ENCODE peak calls at places on chromosomes 4 and X, in six cellular contexts. D is ovary, V is A549, J is HepG2, L is upper lobe of left lung, E is K562. Y is an unnamed sample.

GRCh38 chrX:3548743-3549441 is 164.6 kb downstream of the PRKX start:
- DNase-seq in D (no peak), V (peak), J (peak), L (no peak), E (no peak), Y (no peak)

GRCh38 chr4:45484740-45485139 is 639.1 kb downstream of the GABRG1 start:
- DNase-seq in D (no peak), V (no peak), J (no peak), L (no peak), E (no peak), Y (no peak)

GRCh38 chrX:100447563-100448397 is 37.7 kb upstream of the PCDH19 start:
- DNase-seq in D (peak), V (peak), J (no peak), L (no peak), E (peak), Y (peak)

GRCh38 chr4:27176400-27176799 is 315.8 kb downstream of the STIM2 start:
- DNase-seq in D (no peak), V (peak), J (peak), L (no peak), E (peak), Y (peak)

GRCh38 chr4:69095301-69095731 is 958 bp upstream of the UGT2B7 start:
- DNase-seq in D (no peak), V (peak), J (peak), L (no peak), E (no peak), Y (no peak)

GRCh38 chr4:181301735-181302380 is 941.3 kb upstream of the TENM3 start:
- DNase-seq in D (no peak), V (peak), J (peak), L (no peak), E (peak), Y (peak)

GRCh38 chrX:54785901-54786300 is 12.2 kb downstream of the ITIH6 start:
- DNase-seq in D (no peak), V (peak), J (peak), L (no peak), E (peak), Y (no peak)

GRCh38 chr4:83386931-83387897 is 52.6 kb upstream of the HPSE start:
- DNase-seq in D (no peak), V (no peak), J (no peak), L (no peak), E (no peak), Y (no peak)

GRCh38 chr4:128859887-128860774 is 50.6 kb downstream of the JADE1 start:
- DNase-seq in D (no peak), V (no peak), J (no peak), L (no peak), E (no peak), Y (no peak)

GRCh38 chrX:116272328-116272727 is 101.8 kb downstream of the AGTR2 start:
- DNase-seq in D (no peak), V (peak), J (no peak), L (no peak), E (no peak), Y (peak)

GRCh38 chrX:22968494-22968893 is 31.3 kb upstream of the DDX53 start:
- DNase-seq in D (no peak), V (no peak), J (no peak), L (no peak), E (no peak), Y (no peak)
- TF ChIP-seq CTCF in D (no peak), V (no peak), J (no peak), L (no peak), E (no peak), Y (no peak)

GRCh38 chr4:48634688-48635308 is 144.7 kb downstream of the ZAR1 start:
- DNase-seq in D (no peak), V (no peak), J (no peak), L (no peak), E (no peak), Y (no peak)
- TF ChIP-seq EP300 in D (no peak), V (no peak), J (no peak), L (no peak), E (no peak), Y (no peak)

GRCh38 chr4:78648639-78649363 is 97.2 kb downstream of the ANXA3 start:
- DNase-seq in D (no peak), V (no peak), J (no peak), L (no peak), E (no peak), Y (no peak)
- H3K4me3 ChIP-seq in D (no peak), V (no peak), J (no peak), L (no peak), E (no peak), Y (no peak)

GRCh38 chr4:71550220-71551190 is 211.7 kb downstream of the SLC4A4 start:
- DNase-seq in D (no peak), V (peak), J (no peak), L (no peak), E (no peak), Y (peak)
- TF ChIP-seq CTCF in D (no peak), V (no peak), J (peak), L (no peak), E (no peak), Y (no peak)

GRCh38 chr4:161828061-161828460 is 335.7 kb downstream of the FSTL5 start:
- DNase-seq in D (no peak), V (no peak), J (no peak), L (no peak), E (no peak), Y (no peak)
- TF ChIP-seq EP300 in D (no peak), V (no peak), J (no peak), L (no peak), E (no peak), Y (no peak)

DNA sequence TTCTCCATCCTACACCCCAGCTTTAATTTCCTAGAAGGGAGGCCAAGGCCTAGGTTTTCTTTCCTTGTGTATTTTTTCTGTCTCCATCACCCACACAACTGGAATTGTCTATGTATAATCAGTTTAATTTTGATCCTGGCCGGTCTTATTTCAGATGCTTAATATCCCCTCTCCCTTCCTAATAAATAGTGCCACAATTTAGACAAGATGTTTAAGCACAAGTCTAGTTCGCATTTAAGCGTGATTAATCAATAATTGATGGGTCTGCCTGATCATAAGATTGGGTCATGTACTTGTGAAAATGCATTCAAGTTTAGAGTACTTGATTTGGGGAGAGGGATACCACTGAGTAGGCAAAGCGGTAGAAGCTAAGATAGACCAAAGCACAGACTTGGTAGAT is 2.4 kb downstream of the BMP2K start:
- DNase-seq in D (no peak), V (no peak), J (no peak), L (no peak), E (no peak), Y (no peak)
- H3K4me3 ChIP-seq in D (no peak), V (no peak), J (no peak), L (peak), E (peak), Y (no peak)

DNA sequence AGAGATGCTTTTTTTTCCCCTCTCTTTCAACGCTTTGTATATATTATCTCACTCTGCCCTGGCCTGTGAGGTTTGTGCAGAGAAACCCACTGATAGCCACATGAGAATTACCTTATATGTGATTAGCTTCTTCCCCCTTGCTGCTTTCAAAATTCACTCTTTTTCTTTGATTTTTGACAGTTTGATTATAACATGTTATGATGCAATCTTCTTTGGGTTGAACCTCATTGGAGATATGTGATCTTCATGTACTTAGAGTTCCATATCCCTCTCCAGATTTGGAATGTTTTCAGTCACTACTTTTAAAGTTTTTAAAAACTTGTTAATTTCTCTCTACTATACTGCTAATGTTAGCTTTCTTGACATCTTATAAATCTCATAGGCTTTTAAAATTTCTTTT is 479.5 kb upstream of the AGA start:
- DNase-seq in D (no peak), V (no peak), J (no peak), L (no peak), E (no peak), Y (no peak)
- TF ChIP-seq CTCF in D (no peak), V (no peak), J (no peak), L (no peak), E (no peak), Y (no peak)

GRCh38 chr4:25446611-25447010 is 69.5 kb downstream of the ANAPC4 start:
- DNase-seq in D (no peak), V (no peak), J (no peak), L (no peak), E (no peak), Y (no peak)
- TF ChIP-seq EP300 in D (no peak), V (no peak), J (no peak), L (peak), E (no peak), Y (no peak)

Y was measured in transverse colon.